ENCODE peak calls at places on chromosomes 4 and X, in nine cellular contexts. D is uterus, K is retina, N is RPMI8226, X is NCI-H1105, W is astrocyte of the cerebellum, U is transverse colon, J is NCI-H1092, T is NB4. B is an unnamed sample.

GRCh38 chr4:93834371-93835066 is 6.0 kb downstream of the ATOH1 start:
- DNase-seq in D (no peak), K (peak), N (no peak), X (no peak), W (no peak), U (no peak), J (no peak), T (peak), B (peak)

GRCh38 chrX:107684956-107685385 is 56.7 kb downstream of the PRPS1 start:
- DNase-seq in D (peak), K (no peak), N (peak), X (no peak), W (no peak), U (peak), J (no peak), T (peak), B (no peak)

GRCh38 chr4:91280551-91281290 is 1023.0 kb upstream of the GRID2 start:
- DNase-seq in D (no peak), K (no peak), N (no peak), X (peak), W (no peak), U (no peak), J (peak), T (no peak), B (no peak)

GRCh38 chrX:115958687-115959359 is 211.7 kb upstream of the AGTR2 start:
- DNase-seq in D (no peak), K (no peak), N (peak), X (no peak), W (no peak), U (no peak), J (peak), T (peak), B (no peak)

GRCh38 chr4:164997324-164997723 is 19.9 kb upstream of the TRIM61 start:
- DNase-seq in D (no peak), K (no peak), N (no peak), X (no peak), W (no peak), U (peak), J (no peak), T (peak), B (no peak)

GRCh38 chr4:36533944-36534343 is 252.5 kb downstream of the DTHD1 start:
- DNase-seq in D (no peak), K (no peak), N (no peak), X (no peak), W (no peak), U (no peak), J (no peak), T (no peak), B (no peak)

GRCh38 chrX:139720136-139720535 is 12.2 kb upstream of the MCF2 start:
- DNase-seq in D (no peak), K (no peak), N (no peak), X (no peak), W (no peak), U (no peak), J (no peak), T (no peak), B (no peak)

GRCh38 chrX:54509401-54509800 is 13.4 kb upstream of the FGD1 start:
- DNase-seq in D (no peak), K (no peak), N (no peak), X (no peak), W (no peak), U (no peak), J (no peak), T (no peak), B (no peak)

GRCh38 chr4:6906046-6906445 is 3.6 kb upstream of the TBC1D14 start:
- DNase-seq in D (no peak), K (no peak), N (no peak), X (no peak), W (no peak), U (peak), J (no peak), T (no peak), B (no peak)

GRCh38 chrX:108168961-108169740 is 77.6 kb downstream of the ATG4A start:
- DNase-seq in D (no peak), K (no peak), N (no peak), X (no peak), W (no peak), U (no peak), J (no peak), T (no peak), B (no peak)

GRCh38 chrX:9131066-9131465 is 97.1 kb upstream of the FAM9B start:
- DNase-seq in D (no peak), K (no peak), N (no peak), X (no peak), W (no peak), U (no peak), J (no peak), T (no peak), B (no peak)

GRCh38 chr4:140764785-140765392 is 8.7 kb upstream of the TBC1D9 start:
- DNase-seq in D (no peak), K (no peak), N (no peak), X (no peak), W (no peak), U (no peak), J (no peak), T (no peak), B (no peak)

GRCh38 chr4:118968006-118968405 is 79.4 kb downstream of the SYNPO2 start:
- DNase-seq in D (peak), K (peak), N (peak), X (no peak), W (peak), U (peak), J (no peak), T (peak), B (no peak)

GRCh38 chrX:13109811-13110210 is 65.4 kb upstream of the FAM9C start:
- DNase-seq in D (no peak), K (no peak), N (no peak), X (no peak), W (no peak), U (no peak), J (no peak), T (no peak), B (no peak)